ENCODE peak calls at places on chromosome 3, in five cellular contexts. Q is T-helper 17 cell, H is left lobe of liver, D is right cardiac atrium, J is left cardiac atrium. N is an unnamed sample.

GRCh38 chr3:72318504-72319201 is 529.6 kb downstream of the SHQ1 start:
- ATAC-seq in Q (no peak), H (peak), D (peak), J (peak), N (no peak)

GRCh38 chr3:194925614-194926013 is 239.9 kb downstream of the FAM43A start:
- ATAC-seq in Q (no peak), H (no peak), D (no peak), J (no peak), N (no peak)

GRCh38 chr3:124588036-124588435 is 142.2 kb upstream of the UMPS start:
- ATAC-seq in Q (no peak), H (no peak), D (no peak), J (no peak), N (no peak)

GRCh38 chr3:23275061-23275460 is 71.9 kb downstream of the UBE2E2 start:
- ATAC-seq in Q (no peak), H (no peak), D (no peak), J (no peak), N (no peak)

GRCh38 chr3:27630892-27631291 is 91.2 kb downstream of the EOMES start:
- ATAC-seq in Q (no peak), H (no peak), D (no peak), J (no peak), N (no peak)

GRCh38 chr3:126917232-126917804 is 65.6 kb upstream of the PLXNA1 start:
- ATAC-seq in Q (no peak), H (no peak), D (no peak), J (no peak), N (no peak)

GRCh38 chr3:120555661-120556509 is 40.3 kb upstream of the NDUFB4 start:
- ATAC-seq in Q (no peak), H (peak), D (peak), J (peak), N (no peak)

GRCh38 chr3:56966509-56966908 is 94.0 kb upstream of the SPATA12 start:
- ATAC-seq in Q (no peak), H (no peak), D (no peak), J (no peak), N (no peak)

GRCh38 chr3:47113669-47114365 is 50.1 kb downstream of the SETD2 start:
- ATAC-seq in Q (no peak), H (no peak), D (no peak), J (no peak), N (peak)

GRCh38 chr3:113065336-113065735 is 74.6 kb downstream of the GTPBP8 start:
- ATAC-seq in Q (no peak), H (no peak), D (no peak), J (no peak), N (no peak)

GRCh38 chr3:195011231-195011834 is 259.6 kb downstream of the XXYLT1 start:
- ATAC-seq in Q (no peak), H (no peak), D (no peak), J (no peak), N (no peak)

GRCh38 chr3:33884701-33885100 is 86.3 kb downstream of the PDCD6IP start:
- ATAC-seq in Q (no peak), H (no peak), D (no peak), J (no peak), N (no peak)

GRCh38 chr3:140753865-140754754 is 76.2 kb downstream of the TRIM42 start:
- ATAC-seq in Q (no peak), H (no peak), D (no peak), J (no peak), N (no peak)

GRCh38 chr3:134367412-134367811 is 6.8 kb downstream of the AMOTL2 start:
- ATAC-seq in Q (no peak), H (no peak), D (no peak), J (no peak), N (no peak)

GRCh38 chr3:103992469-103992868 is 1374.2 kb upstream of the ALCAM start:
- ATAC-seq in Q (no peak), H (no peak), D (no peak), J (no peak), N (no peak)

GRCh38 chr3:132245547-132245946 is 71.7 kb upstream of the ACP3 start:
- ATAC-seq in Q (no peak), H (no peak), D (no peak), J (peak), N (no peak)

GRCh38 chr3:152385761-152386160 is 117.0 kb downstream of the MBNL1 start:
- ATAC-seq in Q (no peak), H (no peak), D (no peak), J (peak), N (peak)

GRCh38 chr3:111763968-111764367 is 95.1 kb upstream of the PHLDB2 start:
- ATAC-seq in Q (no peak), H (peak), D (peak), J (no peak), N (no peak)

GRCh38 chr3:145013931-145014330 is 1042.3 kb downstream of the DIPK2A start:
- ATAC-seq in Q (no peak), H (no peak), D (no peak), J (no peak), N (no peak)

GRCh38 chr3:39910828-39911464 is 101.5 kb downstream of the MYRIP start:
- ATAC-seq in Q (no peak), H (peak), D (no peak), J (no peak), N (no peak)

GRCh38 chr3:159260049-159260662 is 458.3 kb downstream of the MFSD1 start:
- ATAC-seq in Q (no peak), H (peak), D (no peak), J (peak), N (peak)

GRCh38 chr3:189260556-189261493 is 89.1 kb downstream of the TPRG1 start:
- ATAC-seq in Q (no peak), H (no peak), D (peak), J (peak), N (no peak)

GRCh38 chr3:150097588-150097890 is 126.8 kb upstream of the PFN2 start:
- ATAC-seq in Q (no peak), H (no peak), D (no peak), J (no peak), N (peak)

GRCh38 chr3:29347412-29347811 is 66.5 kb downstream of the RBMS3 start:
- ATAC-seq in Q (no peak), H (no peak), D (no peak), J (no peak), N (no peak)

GRCh38 chr3:192906940-192907339 is 10.7 kb downstream of the MB21D2 start:
- ATAC-seq in Q (no peak), H (no peak), D (no peak), J (no peak), N (peak)

GRCh38 chr3:15794842-15795562 is 2.8 kb downstream of the ANKRD28 start:
- ATAC-seq in Q (no peak), H (no peak), D (no peak), J (no peak), N (peak)

GRCh38 chr3:50371133-50371670 is 11.9 kb upstream of the TMEM115 start:
- ATAC-seq in Q (no peak), H (no peak), D (no peak), J (no peak), N (no peak)

GRCh38 chr3:68957895-68958294 is 25.5 kb upstream of the TAFA4 start:
- ATAC-seq in Q (no peak), H (no peak), D (no peak), J (no peak), N (no peak)

GRCh38 chr3:134357261-134357913 is 16.9 kb downstream of the AMOTL2 start:
- ATAC-seq in Q (no peak), H (no peak), D (no peak), J (peak), N (peak)

GRCh38 chr3:28949580-28949979 is 331.3 kb upstream of the RBMS3 start:
- ATAC-seq in Q (no peak), H (no peak), D (no peak), J (no peak), N (no peak)

GRCh38 chr3:38843898-38844297 is 27.9 kb upstream of the SCN10A start:
- ATAC-seq in Q (no peak), H (peak), D (peak), J (peak), N (peak)

GRCh38 chr3:101898752-101899169 is 49.4 kb downstream of the NFKBIZ start:
- ATAC-seq in Q (peak), H (no peak), D (peak), J (peak), N (no peak)

GRCh38 chr3:188170461-188171459 is 16.8 kb downstream of the LPP start:
- ATAC-seq in Q (peak), H (peak), D (no peak), J (no peak), N (no peak)

GRCh38 chr3:194148383-194148782 is 12.4 kb downstream of the HES1 start:
- ATAC-seq in Q (no peak), H (peak), D (peak), J (peak), N (peak)

GRCh38 chr3:127707777-127708438 is 35.2 kb downstream of the ABTB1 start:
- ATAC-seq in Q (no peak), H (no peak), D (peak), J (no peak), N (no peak)

GRCh38 chr3:43343778-43344177 is 57.4 kb downstream of the SNRK start:
- ATAC-seq in Q (no peak), H (no peak), D (no peak), J (no peak), N (no peak)

GRCh38 chr3:111769110-111769509 is 90.0 kb upstream of the PHLDB2 start:
- ATAC-seq in Q (no peak), H (peak), D (peak), J (peak), N (peak)

GRCh38 chr3:167941234-167941995 is 154.3 kb downstream of the GOLIM4 start:
- ATAC-seq in Q (no peak), H (peak), D (peak), J (peak), N (peak)